ENCODE peak calls at places on chromosome 9, in four cellular contexts. P is lung, K is IMR-90, N is cardiac fibroblast. I is an unnamed sample.

GRCh38 chr9:110579763-110580255 is 268 bp upstream of the SVEP1 start:
- DNase-seq in P (no peak), K (peak), N (peak), I (peak)

GRCh38 chr9:132412089-132412488 is 2.1 kb downstream of the CFAP77 start:
- DNase-seq in P (no peak), K (no peak), N (peak), I (peak)

GRCh38 chr9:111016046-111017026 is 21.9 kb downstream of the LPAR1 start:
- DNase-seq in P (no peak), K (peak), N (peak), I (peak)

GRCh38 chr9:106921341-106921899 is 58.5 kb downstream of the ZNF462 start:
- DNase-seq in P (no peak), K (peak), N (peak), I (peak)

GRCh38 chr9:129270205-129270604 is 92.1 kb upstream of the IER5L start:
- DNase-seq in P (no peak), K (no peak), N (no peak), I (no peak)

GRCh38 chr9:89367726-89368437 is 49.6 kb downstream of the SECISBP2 start:
- DNase-seq in P (no peak), K (no peak), N (no peak), I (no peak)

GRCh38 chr9:137451976-137452760 is 7.0 kb downstream of the NSMF start:
- DNase-seq in P (no peak), K (no peak), N (no peak), I (no peak)

GRCh38 chr9:69976165-69976564 is 67.5 kb upstream of the MAMDC2 start:
- DNase-seq in P (no peak), K (peak), N (peak), I (peak)

GRCh38 chr9:26747611-26748010 is 145.0 kb downstream of the CAAP1 start:
- DNase-seq in P (no peak), K (no peak), N (no peak), I (no peak)

GRCh38 chr9:130074391-130075115 is 20.8 kb downstream of the GPR107 start:
- DNase-seq in P (no peak), K (no peak), N (peak), I (peak)

GRCh38 chr9:27865031-27865438 is 291.8 kb upstream of the C9orf72 start:
- DNase-seq in P (peak), K (no peak), N (peak), I (peak)

GRCh38 chr9:20788526-20789421 is 104.7 kb downstream of the FOCAD start:
- DNase-seq in P (no peak), K (no peak), N (peak), I (peak)

GRCh38 chr9:86731511-86731993 is 215.8 kb downstream of the GAS1 start:
- DNase-seq in P (no peak), K (peak), N (peak), I (peak)

GRCh38 chr9:126549246-126550006 is 64.3 kb upstream of the LMX1B start:
- DNase-seq in P (no peak), K (no peak), N (no peak), I (no peak)

GRCh38 chr9:99253772-99254431 is 31.8 kb downstream of the SEC61B start:
- DNase-seq in P (no peak), K (no peak), N (no peak), I (no peak)

GRCh38 chr9:1173211-1173610 is 123.1 kb downstream of the DMRT2 start:
- DNase-seq in P (no peak), K (no peak), N (no peak), I (no peak)

GRCh38 chr9:84297162-84297821 is 43.3 kb downstream of the SLC28A3 start:
- DNase-seq in P (no peak), K (peak), N (peak), I (peak)

GRCh38 chr9:5122542-5122941 is 62.9 kb downstream of the INSL6 start:
- DNase-seq in P (no peak), K (no peak), N (no peak), I (no peak)

DNA sequence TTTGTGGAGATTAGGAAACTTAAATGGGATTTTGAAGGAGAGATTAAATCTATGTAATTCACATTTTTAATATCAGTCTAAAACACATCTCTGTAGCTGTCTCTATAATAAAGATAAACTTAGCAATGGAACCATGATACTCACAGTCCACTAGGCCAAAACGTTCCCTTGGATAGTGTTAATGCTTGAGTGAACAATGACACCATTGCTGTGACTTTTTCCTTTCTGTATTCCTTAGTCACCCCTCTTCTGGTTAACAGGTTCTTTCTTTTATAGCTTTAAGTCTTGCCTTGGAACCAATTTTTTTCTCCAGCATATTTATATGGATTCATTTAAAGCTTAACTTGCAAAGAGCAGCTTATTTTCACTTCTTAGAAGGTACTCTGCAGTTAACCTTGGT is 63.3 kb downstream of the INSL6 start:
- DNase-seq in P (no peak), K (no peak), N (no peak), I (no peak)
- TF ChIP-seq CTCF in P (no peak), K (no peak), N (no peak), I (no peak)

GRCh38 chr9:37956904-37957663 is 53.2 kb upstream of the SLC25A51 start:
- DNase-seq in P (no peak), K (no peak), N (no peak), I (no peak)
- TF ChIP-seq CTCF in P (no peak), K (no peak), N (no peak), I (no peak)

GRCh38 chr9:131275332-131276106 is 791 bp downstream of the FAM78A start:
- DNase-seq in P (no peak), K (no peak), N (no peak), I (no peak)
- TF ChIP-seq CTCF in P (no peak), K (no peak), N (peak), I (no peak)

GRCh38 chr9:90458485-90458884 is 184.1 kb downstream of the DIRAS2 start:
- DNase-seq in P (no peak), K (no peak), N (no peak), I (no peak)
- TF ChIP-seq CTCF in P (no peak), K (no peak), N (no peak), I (no peak)

GRCh38 chr9:127734247-127734746 is 797 bp downstream of the TOR2A start:
- DNase-seq in P (no peak), K (no peak), N (no peak), I (no peak)
- TF ChIP-seq CTCF in P (no peak), K (no peak), N (no peak), I (no peak)

DNA sequence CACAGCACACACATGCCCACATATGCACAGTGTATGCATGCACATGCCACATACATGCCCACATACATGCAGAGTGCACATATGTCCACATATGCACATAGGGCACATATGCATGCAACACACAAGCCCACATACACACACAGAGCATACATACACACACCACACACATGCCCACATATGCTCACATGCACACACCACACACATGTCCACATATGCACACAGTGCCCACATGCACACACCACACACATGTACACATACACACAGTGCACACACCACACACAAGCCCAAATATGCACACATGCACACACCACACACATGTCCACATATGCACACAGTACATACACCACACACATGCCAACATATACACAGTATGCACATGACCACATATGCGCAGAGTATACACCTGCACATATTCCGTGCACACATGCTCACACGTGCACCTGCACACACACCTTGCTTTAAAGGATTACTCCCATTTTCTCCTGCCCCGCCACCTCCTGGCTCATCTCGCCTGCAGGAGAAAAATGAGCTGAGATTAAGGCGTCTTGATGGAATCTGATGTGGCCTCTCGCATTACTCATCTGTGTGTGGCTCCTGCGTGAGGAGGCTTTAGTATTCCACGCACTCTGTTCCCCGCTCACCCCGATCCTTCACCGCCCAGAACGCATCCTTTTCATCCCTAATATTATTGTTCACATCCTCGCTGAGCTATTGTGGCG is 182.6 kb downstream of the OLFM1 start:
- DNase-seq in P (no peak), K (no peak), N (no peak), I (no peak)
- TF ChIP-seq CTCF in P (no peak), K (no peak), N (no peak), I (no peak)

DNA sequence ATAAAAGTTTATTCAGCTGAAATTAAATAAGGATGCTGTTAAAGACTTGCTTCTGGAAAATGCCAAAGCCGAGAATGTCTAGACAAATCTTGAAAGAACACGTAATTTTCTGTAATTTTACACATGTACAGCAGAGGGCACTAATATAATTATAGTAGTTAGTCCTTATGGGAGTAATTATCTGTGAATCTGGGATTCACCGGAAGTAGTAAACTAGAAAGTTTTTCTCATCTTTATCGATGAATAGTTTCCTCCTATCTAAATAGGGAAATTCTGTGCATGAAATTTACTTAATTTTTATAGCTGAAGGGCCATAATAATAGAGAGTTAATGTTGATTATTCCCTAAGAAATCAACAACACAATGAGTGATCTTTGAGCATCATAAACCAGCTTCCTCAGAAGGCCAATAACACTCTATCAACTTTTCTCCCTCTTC is 18.4 kb upstream of the CNTLN start:
- DNase-seq in P (no peak), K (peak), N (peak), I (peak)
- TF ChIP-seq CTCF in P (peak), K (peak), N (peak), I (peak)

DNA sequence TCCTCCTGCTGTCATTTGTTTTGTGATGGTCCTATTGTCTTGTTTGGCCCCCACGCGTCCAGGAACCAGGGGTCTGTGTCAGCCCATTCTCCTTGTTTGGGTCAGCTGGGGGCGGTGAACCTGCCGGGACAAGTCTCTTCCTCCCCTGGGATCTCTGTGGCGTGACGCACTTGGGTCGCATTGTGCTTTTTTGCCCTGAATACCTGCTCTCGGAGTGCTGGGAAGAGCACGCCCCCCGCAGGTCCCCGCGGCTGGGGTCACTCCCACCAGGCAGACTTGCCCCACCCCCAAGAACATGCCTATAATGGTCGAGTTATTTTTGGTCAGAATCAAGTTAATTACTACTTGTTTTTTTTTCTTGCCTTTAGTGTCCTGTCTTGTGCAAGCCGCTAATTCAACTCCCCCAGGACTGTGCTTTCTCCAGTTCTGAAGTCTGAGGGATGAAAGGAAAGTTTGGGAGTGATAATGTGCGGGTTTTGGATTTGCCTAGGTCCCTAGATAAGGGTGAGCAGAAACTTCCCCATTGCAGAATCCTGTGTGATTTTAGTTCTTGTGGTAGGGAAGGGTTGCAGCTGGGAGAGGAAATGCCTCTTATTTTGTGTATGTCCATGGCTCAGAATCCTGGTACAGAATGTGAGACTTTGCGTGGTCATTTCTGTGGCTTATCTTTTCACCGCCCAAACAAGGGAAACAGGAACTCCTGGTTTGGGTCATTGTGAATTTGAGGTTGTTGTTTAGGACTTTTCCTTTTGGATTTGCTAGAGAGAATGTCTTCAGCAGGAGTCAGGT is 791 bp downstream of the ACER2 start:
- DNase-seq in P (no peak), K (no peak), N (peak), I (peak)
- TF ChIP-seq CTCF in P (no peak), K (no peak), N (no peak), I (no peak)